ENCODE peak calls at places on chromosomes 5 and 9, in nine cellular contexts. One of them, this sample, is unnamed.

GRCh38 chr9:132409828-132410528 is at the start of gene CFAP77:
- DNase-seq in mucosa of gallbladder: peak
- DNase-seq in CD4-positive, alpha-beta memory T cell: peak
- DNase-seq in AG09319: peak
- DNase-seq in iris pigment epithelial cell: peak
- DNase-seq in ovary: peak
- DNase-seq in posterior cingulate gyrus: no peak
- DNase-seq in anterior cingulate cortex: peak
- DNase-seq in stimulated activated CD4-positive, alpha-beta T cell treated with anti-CD3 and anti-CD28 coated beads, Interleukin-15, amount 100 ng/mL, for 1 hour: no peak
- DNase-seq in this sample: peak

GRCh38 chr5:94102849-94103248 is 361.4 kb upstream of the POU5F2 start:
- DNase-seq in mucosa of gallbladder: no peak
- DNase-seq in AG09319: no peak
- DNase-seq in posterior cingulate gyrus: no peak
- DNase-seq in CD4-positive, alpha-beta memory T cell: no peak
- DNase-seq in anterior cingulate cortex: no peak
- DNase-seq in stimulated activated CD4-positive, alpha-beta T cell treated with anti-CD3 and anti-CD28 coated beads, Interleukin-15, amount 100 ng/mL, for 1 hour: no peak
- DNase-seq in iris pigment epithelial cell: no peak
- DNase-seq in ovary: no peak
- DNase-seq in this sample: no peak

GRCh38 chr9:95226921-95227320 is 90.6 kb downstream of the FANCC start:
- DNase-seq in ovary: no peak
- DNase-seq in posterior cingulate gyrus: no peak
- DNase-seq in AG09319: no peak
- DNase-seq in iris pigment epithelial cell: no peak
- DNase-seq in anterior cingulate cortex: no peak
- DNase-seq in stimulated activated CD4-positive, alpha-beta T cell treated with anti-CD3 and anti-CD28 coated beads, Interleukin-15, amount 100 ng/mL, for 1 hour: no peak
- DNase-seq in mucosa of gallbladder: no peak
- DNase-seq in CD4-positive, alpha-beta memory T cell: no peak
- DNase-seq in this sample: no peak

GRCh38 chr5:75656311-75657003 is 45.2 kb downstream of the ANKDD1B start:
- DNase-seq in iris pigment epithelial cell: peak
- DNase-seq in AG09319: no peak
- DNase-seq in ovary: no peak
- DNase-seq in anterior cingulate cortex: peak
- DNase-seq in CD4-positive, alpha-beta memory T cell: no peak
- DNase-seq in posterior cingulate gyrus: peak
- DNase-seq in stimulated activated CD4-positive, alpha-beta T cell treated with anti-CD3 and anti-CD28 coated beads, Interleukin-15, amount 100 ng/mL, for 1 hour: no peak
- DNase-seq in mucosa of gallbladder: no peak
- DNase-seq in this sample: peak

GRCh38 chr9:98637381-98637780 is 71.4 kb downstream of the GABBR2 start:
- DNase-seq in CD4-positive, alpha-beta memory T cell: no peak
- DNase-seq in ovary: no peak
- DNase-seq in AG09319: no peak
- DNase-seq in mucosa of gallbladder: no peak
- DNase-seq in anterior cingulate cortex: no peak
- DNase-seq in posterior cingulate gyrus: no peak
- DNase-seq in iris pigment epithelial cell: no peak
- DNase-seq in stimulated activated CD4-positive, alpha-beta T cell treated with anti-CD3 and anti-CD28 coated beads, Interleukin-15, amount 100 ng/mL, for 1 hour: no peak
- DNase-seq in this sample: no peak

GRCh38 chr5:82720213-82720612 is 357.0 kb downstream of the TMEM167A start:
- DNase-seq in mucosa of gallbladder: no peak
- DNase-seq in AG09319: no peak
- DNase-seq in anterior cingulate cortex: no peak
- DNase-seq in posterior cingulate gyrus: no peak
- DNase-seq in stimulated activated CD4-positive, alpha-beta T cell treated with anti-CD3 and anti-CD28 coated beads, Interleukin-15, amount 100 ng/mL, for 1 hour: no peak
- DNase-seq in ovary: no peak
- DNase-seq in iris pigment epithelial cell: no peak
- DNase-seq in CD4-positive, alpha-beta memory T cell: no peak
- DNase-seq in this sample: no peak

GRCh38 chr5:2149196-2149541 is 266.4 kb upstream of the IRX4 start:
- DNase-seq in CD4-positive, alpha-beta memory T cell: no peak
- DNase-seq in posterior cingulate gyrus: no peak
- DNase-seq in anterior cingulate cortex: no peak
- DNase-seq in AG09319: no peak
- DNase-seq in mucosa of gallbladder: peak
- DNase-seq in iris pigment epithelial cell: peak
- DNase-seq in stimulated activated CD4-positive, alpha-beta T cell treated with anti-CD3 and anti-CD28 coated beads, Interleukin-15, amount 100 ng/mL, for 1 hour: no peak
- DNase-seq in ovary: no peak
- DNase-seq in this sample: no peak

GRCh38 chr5:146888341-146888978 is 9.9 kb upstream of the PPP2R2B start:
- DNase-seq in posterior cingulate gyrus: no peak
- DNase-seq in iris pigment epithelial cell: no peak
- DNase-seq in mucosa of gallbladder: no peak
- DNase-seq in CD4-positive, alpha-beta memory T cell: no peak
- DNase-seq in ovary: no peak
- DNase-seq in stimulated activated CD4-positive, alpha-beta T cell treated with anti-CD3 and anti-CD28 coated beads, Interleukin-15, amount 100 ng/mL, for 1 hour: no peak
- DNase-seq in anterior cingulate cortex: no peak
- DNase-seq in AG09319: no peak
- DNase-seq in this sample: no peak

GRCh38 chr5:139443766-139444473 is 4.6 kb upstream of the DNAJC18 start:
- DNase-seq in CD4-positive, alpha-beta memory T cell: no peak
- DNase-seq in AG09319: peak
- DNase-seq in mucosa of gallbladder: no peak
- DNase-seq in stimulated activated CD4-positive, alpha-beta T cell treated with anti-CD3 and anti-CD28 coated beads, Interleukin-15, amount 100 ng/mL, for 1 hour: no peak
- DNase-seq in iris pigment epithelial cell: peak
- DNase-seq in posterior cingulate gyrus: no peak
- DNase-seq in ovary: no peak
- DNase-seq in anterior cingulate cortex: no peak
- DNase-seq in this sample: no peak

GRCh38 chr9:966936-967335 is 9.5 kb upstream of the DMRT3 start:
- DNase-seq in stimulated activated CD4-positive, alpha-beta T cell treated with anti-CD3 and anti-CD28 coated beads, Interleukin-15, amount 100 ng/mL, for 1 hour: no peak
- DNase-seq in posterior cingulate gyrus: no peak
- DNase-seq in iris pigment epithelial cell: no peak
- DNase-seq in ovary: no peak
- DNase-seq in AG09319: no peak
- DNase-seq in mucosa of gallbladder: no peak
- DNase-seq in CD4-positive, alpha-beta memory T cell: no peak
- DNase-seq in anterior cingulate cortex: no peak
- DNase-seq in this sample: no peak

GRCh38 chr5:3310551-3311340 is 284.9 kb upstream of the IRX1 start:
- DNase-seq in AG09319: no peak
- DNase-seq in stimulated activated CD4-positive, alpha-beta T cell treated with anti-CD3 and anti-CD28 coated beads, Interleukin-15, amount 100 ng/mL, for 1 hour: no peak
- DNase-seq in anterior cingulate cortex: peak
- DNase-seq in CD4-positive, alpha-beta memory T cell: no peak
- DNase-seq in mucosa of gallbladder: peak
- DNase-seq in iris pigment epithelial cell: peak
- DNase-seq in ovary: no peak
- DNase-seq in posterior cingulate gyrus: no peak
- DNase-seq in this sample: no peak

This sample was measured in cerebellar cortex.